ENCODE peak calls at places on chromosomes 3 and 15, in six cellular contexts. X is dorsolateral prefrontal cortex, F is NCI-H1092 treated with DMSO at 0.1 percent for 48 hours, N is ELR, S is T-helper 1 cell, V is Calu3. U is an unnamed sample.

GRCh38 chr3:30300844-30301243 is 305.6 kb upstream of the TGFBR2 start:
- DNase-seq in V (no peak), N (no peak), S (no peak), X (no peak), F (no peak), U (no peak)

GRCh38 chr3:187804120-187805106 is 59.1 kb upstream of the BCL6 start:
- DNase-seq in V (no peak), F (no peak), N (no peak), S (no peak), X (no peak), U (no peak)

GRCh38 chr15:71465109-71465508 is 345.2 kb upstream of the NR2E3 start:
- DNase-seq in X (no peak), V (no peak), S (no peak), N (peak), F (no peak), U (no peak)

GRCh38 chr3:35744419-35744818 is 105.1 kb downstream of the ARPP21 start:
- DNase-seq in X (no peak), S (no peak), N (no peak), V (no peak), F (no peak), U (peak)

GRCh38 chr3:107117922-107118576 is 259.2 kb upstream of the CCDC54 start:
- DNase-seq in S (no peak), V (peak), F (peak), N (peak), X (peak), U (peak)

GRCh38 chr15:80967451-80967850 is 22.2 kb downstream of the MESD start:
- DNase-seq in V (no peak), S (no peak), F (no peak), N (no peak), X (no peak), U (peak)

GRCh38 chr3:53269888-53270880 is 14.4 kb upstream of the TKT start:
- DNase-seq in N (peak), V (peak), F (peak), S (no peak), X (peak), U (peak)

GRCh38 chr15:58404020-58404419 is 27.8 kb upstream of the LIPC start:
- DNase-seq in F (no peak), X (no peak), N (no peak), V (no peak), S (no peak), U (no peak)

GRCh38 chr3:99846472-99846871 is 28.8 kb downstream of the CMSS1 start:
- DNase-seq in S (no peak), N (no peak), F (no peak), V (peak), X (no peak), U (no peak)

GRCh38 chr3:41684802-41685740 is 276.8 kb downstream of the ULK4 start:
- DNase-seq in V (no peak), F (no peak), N (no peak), S (no peak), X (no peak), U (no peak)